ENCODE peak calls at places on chromosomes 4 and X, in six cellular contexts. X, I, T, M, V and C are unnamed samples.
A peak's percentile ranks its signal among the peaks of the same experiment; 100 is the strongest.

GRCh38 chrX:11944486-11944885 is 186.4 kb downstream of the MSL3 start:
- DNase-seq in T (peak; percentile 57), M (no peak), I (peak; percentile 74), V (peak; percentile 66), X (peak; percentile 27), C (no peak)

GRCh38 chr4:88737304-88738015 is 39.8 kb upstream of the NAP1L5 start:
- DNase-seq in T (peak; percentile 54), V (no peak), M (peak; percentile 79), X (no peak), I (peak; percentile 50), C (no peak)

GRCh38 chrX:24215282-24215681 is 65.8 kb downstream of the ZFX start:
- DNase-seq in X (no peak), V (no peak), M (no peak), I (no peak), T (no peak), C (no peak)

GRCh38 chr4:53943345-53944085 is 120.9 kb downstream of the CHIC2 start:
- DNase-seq in I (no peak), V (peak; percentile 97), M (no peak), T (no peak), X (peak; percentile 85), C (no peak)

GRCh38 chrX:24149346-24150050 is at the start of gene ZFX:
- DNase-seq in V (peak; percentile 42), X (peak; percentile 63), T (peak; percentile 78), I (no peak), M (peak; percentile 51), C (peak; percentile 63)

GRCh38 chrX:112849010-112849409 is 8.4 kb upstream of the AMOT start:
- DNase-seq in M (no peak), V (no peak), T (no peak), I (no peak), X (peak; percentile 41), C (no peak)

GRCh38 chr4:3346146-3346545 is 53.3 kb downstream of the RGS12 start:
- DNase-seq in M (peak; percentile 56), T (peak; percentile 76), I (peak; percentile 86), X (peak; percentile 85), V (peak; percentile 78), C (peak; percentile 35)

GRCh38 chr4:44965446-44966095 is 239.2 kb upstream of the GNPDA2 start:
- DNase-seq in X (no peak), T (no peak), V (no peak), M (no peak), I (no peak), C (no peak)

GRCh38 chrX:100648601-100649417 is 4.8 kb downstream of the SRPX2 start:
- DNase-seq in M (no peak), T (peak; percentile 45), I (peak; percentile 25), X (peak; percentile 79), V (peak; percentile 57), C (peak; percentile 70)

GRCh38 chrX:31706456-31706855 is 634.6 kb upstream of the FTHL17 start:
- DNase-seq in V (no peak), X (no peak), I (no peak), T (no peak), M (no peak), C (no peak)

DNA sequence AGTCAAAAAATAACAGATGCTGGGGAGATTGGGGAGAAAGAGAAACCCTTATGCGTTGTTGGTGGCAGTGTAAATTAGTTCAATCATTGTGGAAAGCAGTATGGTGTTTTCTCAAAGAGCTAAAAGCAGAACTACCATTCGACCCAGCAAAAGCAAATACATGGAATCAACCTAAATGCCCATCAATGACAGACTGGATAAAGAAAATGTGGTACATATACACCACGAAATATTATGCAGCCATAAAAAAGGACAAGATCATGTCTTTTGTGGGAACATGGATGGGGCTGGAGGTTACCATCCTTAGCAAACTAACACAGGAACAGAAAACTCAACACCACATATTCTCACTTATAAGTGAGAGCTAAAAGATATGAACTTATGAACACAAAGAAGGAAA is 188.9 kb downstream of the CAMK2D start:
- DNase-seq in I (no peak), X (no peak), M (no peak), T (no peak), V (no peak), C (no peak)
- H3F3A ChIP-seq in I (no peaks in the 10 kb centered on the region), X (peaks cover 25% of the 10 kb centered on the region), M (no peaks in the 10 kb centered on the region), T (no peaks in the 10 kb centered on the region), V (no peaks in the 10 kb centered on the region), C (no peaks in the 10 kb centered on the region)

GRCh38 chr4:4872148-4872903 is 12.9 kb downstream of the MSX1 start:
- DNase-seq in X (no peak), M (no peak), V (no peak), T (peak; percentile 85), I (peak; percentile 88), C (no peak)
- TF ChIP-seq EZH2 in X (no peak), M (no peak), V (no peak), T (peak; percentile 14), I (peak; percentile 78), C (no peak)

GRCh38 chr4:25835384-25835783 is 27.4 kb downstream of the SEL1L3 start:
- DNase-seq in T (no peak), M (no peak), I (no peak), V (no peak), X (no peak), C (no peak)
- H3F3A ChIP-seq in T (no peaks in the 10 kb centered on the region), M (no peaks in the 10 kb centered on the region), I (no peaks in the 10 kb centered on the region), V (no peaks in the 10 kb centered on the region), X (no peaks in the 10 kb centered on the region), C (no peaks in the 10 kb centered on the region)

GRCh38 chr4:107834241-107834856 is 9.6 kb downstream of the SGMS2 start:
- DNase-seq in M (no peak), X (peak; percentile 6), T (no peak), V (peak; percentile 27), I (no peak), C (no peak)
- TF ChIP-seq EZH2 in M (no peak), X (no peak), T (no peak), V (no peak), I (no peak), C (no peak)

GRCh38 chr4:5955856-5956255 is 62.4 kb downstream of the C4orf50 start:
- DNase-seq in I (no peak), T (no peak), X (no peak), M (no peak), V (no peak), C (no peak)

GRCh38 chr4:5954056-5954760 is 61.3 kb upstream of the CRMP1 start:
- DNase-seq in M (no peak), X (no peak), T (no peak), V (no peak), I (no peak), C (no peak)

GRCh38 chr4:5952286-5953002 is 59.6 kb upstream of the CRMP1 start:
- DNase-seq in V (no peak), I (no peak), T (no peak), M (no peak), X (no peak), C (no peak)

GRCh38 chr4:5955201-5955821 is 62.4 kb upstream of the CRMP1 start:
- DNase-seq in V (no peak), X (no peak), M (no peak), I (peak; percentile 52), T (peak; percentile 23), C (no peak)

GRCh38 chr4:5953003-5953951 is 60.4 kb upstream of the CRMP1 start:
- DNase-seq in V (no peak), M (no peak), T (no peak), I (no peak), X (no peak), C (no peak)
- H3F3A ChIP-seq in V (no peaks in the 10 kb centered on the region), M (no peaks in the 10 kb centered on the region), T (peaks cover 26% of the 10 kb centered on the region), I (no peaks in the 10 kb centered on the region), X (no peaks in the 10 kb centered on the region), C (no peaks in the 10 kb centered on the region)

GRCh38 chr4:165872443-165873297 is at the start of gene TLL1:
- DNase-seq in V (peak; percentile 44), I (peak; percentile 46), M (no peak), X (no peak), T (peak; percentile 42), C (peak; percentile 14)
- TF ChIP-seq EZH2 in V (no peak), I (peak; percentile 38), M (no peak), X (no peak), T (no peak), C (no peak)

GRCh38 chr4:153564630-153565525 is 98.7 kb downstream of the TMEM131L start:
- DNase-seq in V (peak; percentile 48), T (peak; percentile 79), I (no peak), M (no peak), X (peak; percentile 58), C (peak; percentile 51)
- H3F3A ChIP-seq in V (no peaks in the 10 kb centered on the region), T (peaks cover 6% of the 10 kb centered on the region), I (no peaks in the 10 kb centered on the region), M (no peaks in the 10 kb centered on the region), X (no peaks in the 10 kb centered on the region), C (no peaks in the 10 kb centered on the region)

GRCh38 chr4:80265571-80266266 is 745 bp upstream of the FGF5 start:
- DNase-seq in M (no peak), X (peak; percentile 95), V (peak; percentile 52), T (peak; percentile 38), I (peak; percentile 33), C (peak; percentile 2)
- TF ChIP-seq EZH2 in M (no peak), X (no peak), V (no peak), T (peak; percentile 80), I (peak; percentile 99), C (no peak)

GRCh38 chr4:139563515-139563914 is 7.5 kb upstream of the SETD7 start:
- DNase-seq in X (no peak), I (no peak), V (no peak), M (no peak), T (no peak), C (no peak)

GRCh38 chr4:139568206-139568969 is 12.4 kb upstream of the SETD7 start:
- DNase-seq in T (peak; percentile 31), M (no peak), V (no peak), I (peak; percentile 45), X (no peak), C (no peak)

GRCh38 chr4:139562839-139563238 is 6.8 kb upstream of the SETD7 start:
- DNase-seq in M (no peak), V (no peak), I (no peak), X (no peak), T (no peak), C (no peak)

GRCh38 chr4:139562067-139562684 is 6.2 kb upstream of the SETD7 start:
- DNase-seq in I (no peak), X (no peak), T (no peak), M (no peak), V (no peak), C (no peak)

GRCh38 chr4:139564502-139564901 is 8.5 kb upstream of the SETD7 start:
- DNase-seq in M (no peak), I (peak; percentile 41), V (no peak), X (no peak), T (no peak), C (no peak)
- H3F3A ChIP-seq in M (no peaks in the 10 kb centered on the region), I (no peaks in the 10 kb centered on the region), V (no peaks in the 10 kb centered on the region), X (no peaks in the 10 kb centered on the region), T (peaks cover 3% of the 10 kb centered on the region), C (no peaks in the 10 kb centered on the region)